ENCODE peak calls at places on chromosomes 4 and X, in five cellular contexts. J is cardiac fibroblast, B is smooth muscle cell of the brain vasculature, T is A172, F is Right ventricle myocardium superior. U is an unnamed sample.

GRCh38 chr4:60443068-60443467 is 757.1 kb upstream of the ADGRL3 start:
- DNase-seq in B (no peak), J (no peak), T (no peak), F (no peak), U (no peak)

GRCh38 chrX:133365886-133366611 is 49.2 kb downstream of the GPC4 start:
- DNase-seq in F (no peak), T (no peak), J (no peak), B (no peak), U (peak)

GRCh38 chr4:99803702-99804101 is 12.9 kb upstream of the DAPP1 start:
- DNase-seq in T (no peak), F (no peak), B (no peak), J (no peak), U (no peak)

GRCh38 chrX:34859191-34859590 is 83.4 kb upstream of the FAM47B start:
- DNase-seq in B (no peak), J (no peak), F (no peak), T (no peak), U (no peak)

GRCh38 chrX:39815621-39816020 is 282.1 kb downstream of the BCOR start:
- DNase-seq in T (peak), J (peak), F (no peak), B (no peak), U (no peak)

GRCh38 chrX:150476183-150476699 is 92.2 kb upstream of the MTM1 start:
- DNase-seq in J (peak), B (peak), T (no peak), F (no peak), U (peak)

GRCh38 chr4:169282429-169283113 is 11.8 kb upstream of the SH3RF1 start:
- DNase-seq in B (no peak), J (peak), F (no peak), T (no peak), U (no peak)

GRCh38 chr4:27360651-27361347 is 500.2 kb downstream of the STIM2 start:
- DNase-seq in B (no peak), T (peak), F (no peak), J (peak), U (peak)

GRCh38 chrX:119682019-119682989 is 10.7 kb downstream of the SEPTIN6 start:
- DNase-seq in T (no peak), J (no peak), F (no peak), B (no peak), U (no peak)